ENCODE peak calls at places on chromosomes 12 and 14, in eight cellular contexts. A, Y, K, V, W, J, L and T are unnamed samples.

GRCh38 chr12:58671196-58671595 is 249.1 kb downstream of the LRIG3 start:
- DNase-seq in A (no peak), L (no peak), Y (no peak), J (no peak), K (no peak), V (no peak), W (no peak), T (no peak)

GRCh38 chr14:23573384-23573783 is 5.2 kb downstream of the JPH4 start:
- DNase-seq in J (no peak), A (no peak), Y (no peak), K (no peak), L (no peak), W (no peak), V (no peak), T (no peak)

GRCh38 chr12:8698132-8698829 is 490 bp downstream of the RIMKLB start:
- DNase-seq in L (peak), K (peak), W (peak), A (no peak), J (peak), V (peak), Y (peak), T (peak)

GRCh38 chr12:51419473-51420228 is 5.0 kb upstream of the SLC4A8 start:
- DNase-seq in K (no peak), W (no peak), A (no peak), Y (no peak), L (no peak), V (no peak), J (no peak), T (no peak)

GRCh38 chr14:94570002-94570400 is 8.8 kb downstream of the SERPINA4 start:
- DNase-seq in K (no peak), J (no peak), L (no peak), V (no peak), Y (no peak), W (no peak), A (no peak), T (no peak)

GRCh38 chr14:64801800-64802199 is 77.9 kb downstream of the SPTB start:
- DNase-seq in K (peak), W (peak), L (no peak), Y (no peak), V (peak), J (no peak), A (no peak), T (no peak)

GRCh38 chr12:76558684-76559276 is 791 bp downstream of the OSBPL8 start:
- DNase-seq in A (no peak), K (peak), L (peak), W (no peak), Y (peak), J (peak), V (peak), T (peak)

GRCh38 chr12:56839489-56840442 is 76.6 kb downstream of the HSD17B6 start:
- DNase-seq in K (peak), Y (no peak), J (peak), A (no peak), L (no peak), V (peak), W (peak), T (no peak)

GRCh38 chr14:86464386-86464785 is 934.4 kb downstream of the FLRT2 start:
- DNase-seq in Y (no peak), J (no peak), W (no peak), A (no peak), L (no peak), K (no peak), V (no peak), T (no peak)

GRCh38 chr12:111029305-111029704 is 108.9 kb upstream of the MYL2 start:
- DNase-seq in Y (no peak), J (no peak), K (no peak), W (no peak), A (no peak), L (no peak), V (no peak), T (no peak)

GRCh38 chr14:49598182-49598478 is 610 bp upstream of the LRR1 start:
- DNase-seq in V (peak), A (no peak), J (no peak), L (no peak), K (no peak), W (no peak), Y (no peak), T (no peak)